ENCODE peak calls at places on chromosomes 3 and 15, in ten cellular contexts. S is suprapubic skin; U is heart right ventricle; R is DND-41; Z is CD8-positive, alpha-beta T cell; L is upper lobe of right lung; M is tibial artery; Q is GM12864; Y is fibroblast of lung; E is esophagus squamous epithelium. H is an unnamed sample.

GRCh38 chr15:66609876-66610275 is 44.1 kb upstream of the LCTL start:
- DNase-seq in R (no peak), Y (no peak), S (no peak), E (no peak), L (no peak), U (no peak), Z (no peak), M (no peak), Q (no peak), H (no peak)

GRCh38 chr15:40754574-40754882 is 526 bp downstream of the RMDN3 start:
- DNase-seq in U (no peak), Q (no peak), R (no peak), M (no peak), S (peak), E (no peak), Z (no peak), L (peak), Y (no peak), H (no peak)

GRCh38 chr3:127235706-127236105 is 42.8 kb downstream of the PRR23E start:
- DNase-seq in Z (no peak), S (no peak), U (no peak), Q (no peak), Y (no peak), M (no peak), L (no peak), R (no peak), E (no peak), H (no peak)

GRCh38 chr15:100900136-100900894 is 18.8 kb upstream of the LRRK1 start:
- DNase-seq in E (no peak), R (no peak), S (no peak), Z (no peak), M (no peak), Q (no peak), Y (no peak), U (no peak), L (no peak), H (no peak)

GRCh38 chr3:52524752-52525661 is 8.7 kb downstream of the NT5DC2 start:
- DNase-seq in R (no peak), S (peak), Z (no peak), Y (no peak), Q (no peak), E (no peak), M (no peak), L (peak), U (peak), H (peak)

GRCh38 chr15:69718916-69719315 is 266.3 kb downstream of the RPLP1 start:
- DNase-seq in Z (peak), L (peak), S (no peak), M (peak), U (peak), E (no peak), Q (no peak), R (peak), Y (no peak), H (no peak)

GRCh38 chr15:56835598-56836275 is 82.7 kb upstream of the TCF12 start:
- DNase-seq in L (no peak), U (peak), Q (no peak), M (no peak), Y (no peak), R (no peak), S (no peak), Z (no peak), E (no peak), H (no peak)

GRCh38 chr3:127459205-127459604 is 131.3 kb downstream of the TPRA1 start:
- DNase-seq in Z (no peak), S (no peak), U (no peak), R (no peak), M (no peak), Q (no peak), E (no peak), Y (no peak), L (no peak), H (no peak)

GRCh38 chr3:60743631-60744164 is 507.6 kb downstream of the FHIT start:
- DNase-seq in L (no peak), R (no peak), U (peak), S (no peak), Z (no peak), M (no peak), Q (no peak), Y (peak), E (no peak), H (no peak)

GRCh38 chr15:40106203-40107161 is 2.2 kb downstream of the BMF start:
- DNase-seq in S (peak), R (no peak), U (no peak), L (peak), E (no peak), Y (peak), Z (no peak), Q (peak), M (peak), H (peak)

GRCh38 chr3:28940530-28940929 is 340.3 kb upstream of the RBMS3 start:
- DNase-seq in Z (no peak), Q (peak), L (no peak), E (no peak), M (peak), Y (peak), S (no peak), R (no peak), U (no peak), H (peak)

GRCh38 chr15:69789648-69790393 is 307.9 kb downstream of the TLE3 start:
- DNase-seq in S (no peak), Q (no peak), M (no peak), Z (no peak), U (no peak), E (no peak), Y (no peak), R (no peak), L (no peak), H (no peak)

GRCh38 chr3:46725663-46726314 is 8.1 kb upstream of the PRSS50 start:
- DNase-seq in Z (no peak), U (no peak), R (no peak), E (no peak), Y (no peak), M (no peak), S (no peak), Q (no peak), L (no peak), H (no peak)

GRCh38 chr3:13880811-13881156 is 913 bp upstream of the WNT7A start:
- DNase-seq in L (peak), E (no peak), Y (no peak), U (no peak), M (no peak), R (no peak), Z (no peak), S (peak), Q (no peak), H (peak)

GRCh38 chr3:41674449-41674848 is 287.5 kb downstream of the ULK4 start:
- DNase-seq in Y (no peak), R (no peak), M (no peak), Q (no peak), Z (no peak), U (no peak), E (no peak), L (no peak), S (no peak), H (no peak)

GRCh38 chr15:66472176-66472999 is 25.2 kb downstream of the SNAPC5 start:
- DNase-seq in S (no peak), L (no peak), E (no peak), Y (peak), Q (peak), U (no peak), Z (peak), R (peak), M (no peak), H (no peak)

GRCh38 chr3:33543600-33543999 is 103.4 kb upstream of the UBP1 start:
- DNase-seq in L (no peak), Z (no peak), Q (no peak), S (no peak), U (no peak), Y (no peak), R (no peak), M (no peak), E (no peak), H (no peak)

GRCh38 chr15:25397110-25397509 is 41.7 kb downstream of the UBE3A start:
- DNase-seq in L (no peak), S (no peak), Y (no peak), U (no peak), Q (no peak), E (no peak), Z (no peak), M (no peak), R (no peak), H (no peak)

GRCh38 chr3:113747719-113748046 is 848 bp downstream of the ATP6V1A start:
- DNase-seq in E (no peak), Z (no peak), Y (no peak), S (no peak), M (no peak), R (peak), L (no peak), U (no peak), Q (no peak), H (no peak)

GRCh38 chr3:32757618-32758374 is 60.0 kb upstream of the TRIM71 start:
- DNase-seq in R (no peak), Z (no peak), M (no peak), S (no peak), Y (peak), U (no peak), E (no peak), L (no peak), Q (no peak), H (no peak)

GRCh38 chr3:141312359-141313090 is 55.8 kb upstream of the ZBTB38 start:
- DNase-seq in Z (no peak), L (no peak), E (no peak), M (no peak), S (no peak), Q (no peak), U (no peak), R (peak), Y (no peak), H (no peak)

GRCh38 chr3:12970684-12971083 is 102.5 kb downstream of the IQSEC1 start:
- DNase-seq in U (no peak), S (no peak), Q (no peak), R (no peak), L (no peak), Z (no peak), M (no peak), Y (no peak), E (no peak), H (no peak)

GRCh38 chr3:177182352-177182751 is 14.9 kb downstream of the TBL1XR1 start:
- DNase-seq in U (no peak), R (no peak), M (no peak), L (no peak), E (no peak), Y (no peak), S (no peak), Z (no peak), Q (no peak), H (no peak)

GRCh38 chr15:76172782-76173181 is 113.0 kb downstream of the TMEM266 start:
- DNase-seq in R (no peak), E (no peak), U (peak), Z (no peak), M (no peak), L (no peak), Y (no peak), Q (no peak), S (no peak), H (no peak)

GRCh38 chr3:43378066-43378935 is 92.0 kb downstream of the SNRK start:
- DNase-seq in R (peak), L (no peak), Y (peak), S (peak), E (no peak), U (no peak), Z (peak), M (no peak), Q (no peak), H (no peak)

GRCh38 chr3:147398841-147399534 is 7.4 kb downstream of the ZIC4 start:
- DNase-seq in Y (no peak), M (no peak), L (no peak), U (no peak), E (no peak), S (no peak), R (no peak), Z (no peak), Q (no peak), H (no peak)

GRCh38 chr3:134354612-134355275 is 19.5 kb downstream of the AMOTL2 start:
- DNase-seq in Q (no peak), Z (no peak), E (no peak), L (peak), M (no peak), R (no peak), Y (no peak), U (no peak), S (no peak), H (no peak)

GRCh38 chr15:48250640-48251076 is 44.6 kb downstream of the SLC12A1 start:
- DNase-seq in Y (peak), S (no peak), L (no peak), R (peak), E (no peak), Z (no peak), Q (peak), M (peak), U (peak), H (no peak)

GRCh38 chr15:31141792-31142191 is 40.3 kb upstream of the TRPM1 start:
- DNase-seq in L (no peak), Q (no peak), U (no peak), R (no peak), S (no peak), Z (no peak), M (no peak), Y (no peak), E (no peak), H (peak)

GRCh38 chr3:105836533-105836932 is 32.3 kb downstream of the CBLB start:
- DNase-seq in Y (peak), U (peak), E (no peak), L (no peak), S (no peak), M (no peak), Q (peak), Z (peak), R (no peak), H (no peak)

GRCh38 chr15:72136170-72137051 is 18.2 kb downstream of the SENP8 start:
- DNase-seq in L (no peak), U (no peak), Z (no peak), M (no peak), Y (no peak), S (no peak), Q (no peak), R (no peak), E (no peak), H (no peak)

GRCh38 chr3:96700322-96701315 is 113.8 kb upstream of the EPHA6 start:
- DNase-seq in M (no peak), Q (no peak), Z (no peak), E (no peak), R (no peak), U (no peak), L (no peak), Y (no peak), S (no peak), H (no peak)

GRCh38 chr3:182969853-182970252 is 10.5 kb downstream of the DCUN1D1 start:
- DNase-seq in R (no peak), Z (no peak), U (no peak), Y (no peak), E (no peak), M (no peak), S (no peak), Q (no peak), L (no peak), H (no peak)

GRCh38 chr3:97388774-97389173 is 375.8 kb upstream of the ARL6 start:
- DNase-seq in E (no peak), L (no peak), M (no peak), S (no peak), Y (no peak), Z (no peak), R (no peak), Q (no peak), U (no peak), H (no peak)

GRCh38 chr3:178078933-178079332 is 457.3 kb upstream of the KCNMB2 start:
- DNase-seq in Y (peak), M (no peak), L (no peak), Z (no peak), U (peak), Q (no peak), E (no peak), S (no peak), R (no peak), H (no peak)

GRCh38 chr3:53709256-53709655 is 137.0 kb downstream of the CHDH start:
- DNase-seq in E (no peak), M (no peak), S (no peak), L (no peak), Y (no peak), Q (no peak), R (no peak), Z (no peak), U (no peak), H (no peak)
- H3K4me3 ChIP-seq in E (no peak), M (no peak), S (no peak), L (no peak), Y (no peak), Q (no peak), R (no peak), Z (no peak), U (no peak), H (no peak)

GRCh38 chr3:138690036-138690435 is 81.5 kb downstream of the FAIM start:
- DNase-seq in Y (no peak), U (no peak), M (no peak), Z (no peak), L (no peak), S (no peak), E (no peak), Q (no peak), R (no peak), H (no peak)

GRCh38 chr3:138692152-138692551 is 83.6 kb downstream of the FAIM start:
- DNase-seq in M (no peak), L (no peak), Y (no peak), Z (no peak), U (no peak), R (no peak), E (no peak), Q (no peak), S (no peak), H (no peak)

GRCh38 chr3:138686771-138687221 is 78.2 kb downstream of the FAIM start:
- DNase-seq in Q (peak), L (no peak), Z (no peak), Y (peak), S (no peak), U (no peak), E (no peak), R (no peak), M (no peak), H (no peak)

GRCh38 chr3:138687236-138687635 is 78.7 kb downstream of the FAIM start:
- DNase-seq in U (no peak), M (no peak), Y (peak), E (no peak), R (no peak), Q (no peak), L (no peak), S (no peak), Z (no peak), H (no peak)

GRCh38 chr3:138688871-138689299 is 80.3 kb downstream of the FAIM start:
- DNase-seq in M (no peak), E (no peak), R (no peak), S (no peak), Y (no peak), Q (no peak), Z (no peak), U (no peak), L (no peak), H (no peak)
- H3K4me3 ChIP-seq in M (no peak), E (no peak), R (no peak), S (no peak), Y (no peak), Q (no peak), Z (no peak), U (no peak), L (no peak), H (no peak)

DNA sequence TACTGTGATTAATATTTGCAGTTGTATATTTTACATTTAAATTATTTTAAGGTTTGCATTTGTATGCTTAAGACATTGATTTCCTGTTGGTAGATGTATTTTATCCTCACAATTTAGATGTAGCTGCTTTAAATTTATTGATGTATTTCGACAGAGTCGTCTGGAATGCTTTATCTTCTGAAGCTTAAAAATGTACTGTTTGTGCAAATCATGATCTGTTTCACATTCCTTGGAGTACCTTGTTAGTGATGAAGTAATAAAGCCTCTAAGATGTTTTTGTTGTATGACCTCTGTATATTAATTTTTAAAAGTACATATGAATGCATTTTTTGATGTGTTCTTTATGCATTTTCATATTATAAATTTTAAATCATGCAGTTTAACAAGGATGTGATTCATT is 1.9 kb downstream of the CHD2 start:
- DNase-seq in Q (no peak), S (no peak), M (no peak), E (no peak), U (no peak), R (no peak), L (no peak), Z (no peak), Y (peak), H (no peak)
- H3K4me3 ChIP-seq in Q (peak), S (peak), M (peak), E (peak), U (peak), R (peak), L (peak), Z (peak), Y (peak), H (peak)

DNA sequence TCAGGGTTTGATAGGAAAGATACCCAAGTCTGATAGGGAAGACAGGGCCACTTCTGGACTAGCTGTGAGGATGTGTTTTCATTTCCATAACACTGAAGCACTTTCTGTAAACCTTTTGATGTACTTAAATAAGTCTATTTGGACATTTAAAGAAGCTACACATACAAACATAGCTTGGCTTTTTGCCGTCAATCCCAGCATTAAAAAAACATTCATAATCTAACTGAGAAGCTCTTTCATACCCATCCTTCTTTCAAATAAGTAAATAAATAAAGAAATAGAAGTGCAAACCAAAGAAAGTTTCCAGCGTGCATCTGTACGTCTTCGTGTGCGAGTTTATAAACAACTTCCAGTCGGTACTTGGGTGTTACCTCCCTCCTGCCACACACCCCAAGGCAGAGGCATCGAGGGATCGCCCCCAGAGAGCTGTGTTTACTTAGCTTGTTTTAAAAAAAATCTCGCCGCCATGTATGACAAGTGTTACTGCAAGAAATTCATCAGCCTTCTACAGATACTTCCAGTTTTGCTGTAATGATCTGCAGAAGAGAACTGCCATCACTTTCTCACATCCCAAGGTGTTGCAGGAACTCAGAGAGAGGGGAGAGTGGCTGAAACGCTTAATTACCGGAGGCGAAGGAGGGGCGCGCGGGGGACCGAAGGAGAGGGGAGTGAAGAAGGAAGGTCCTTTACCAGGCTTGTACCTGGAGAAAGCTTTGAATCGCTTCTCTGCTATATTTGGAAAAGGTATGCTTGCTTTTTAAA is 9.0 kb upstream of the MEIS2 start:
- DNase-seq in Y (no peak), U (no peak), E (no peak), S (no peak), L (no peak), R (no peak), Z (no peak), Q (no peak), M (no peak), H (no peak)
- H3K4me3 ChIP-seq in Y (peak), U (peak), E (no peak), S (peak), L (no peak), R (no peak), Z (no peak), Q (no peak), M (no peak), H (no peak)

GRCh38 chr3:39725321-39725720 is 84.1 kb upstream of the MYRIP start:
- DNase-seq in R (no peak), S (no peak), M (no peak), Y (no peak), Z (no peak), U (no peak), L (no peak), Q (no peak), E (no peak), H (no peak)

GRCh38 chr3:39727415-39727814 is 82.0 kb upstream of the MYRIP start:
- DNase-seq in U (no peak), Z (no peak), R (no peak), M (no peak), E (no peak), S (no peak), L (no peak), Y (no peak), Q (no peak), H (no peak)

GRCh38 chr3:39721076-39721475 is 88.3 kb upstream of the MYRIP start:
- DNase-seq in S (no peak), Z (no peak), E (no peak), U (no peak), R (no peak), Y (no peak), L (no peak), M (no peak), Q (no peak), H (no peak)

GRCh38 chr3:39718674-39719595 is 90.5 kb upstream of the MYRIP start:
- DNase-seq in M (no peak), Q (no peak), S (no peak), E (no peak), R (no peak), Z (no peak), L (no peak), Y (no peak), U (no peak), H (no peak)

DNA sequence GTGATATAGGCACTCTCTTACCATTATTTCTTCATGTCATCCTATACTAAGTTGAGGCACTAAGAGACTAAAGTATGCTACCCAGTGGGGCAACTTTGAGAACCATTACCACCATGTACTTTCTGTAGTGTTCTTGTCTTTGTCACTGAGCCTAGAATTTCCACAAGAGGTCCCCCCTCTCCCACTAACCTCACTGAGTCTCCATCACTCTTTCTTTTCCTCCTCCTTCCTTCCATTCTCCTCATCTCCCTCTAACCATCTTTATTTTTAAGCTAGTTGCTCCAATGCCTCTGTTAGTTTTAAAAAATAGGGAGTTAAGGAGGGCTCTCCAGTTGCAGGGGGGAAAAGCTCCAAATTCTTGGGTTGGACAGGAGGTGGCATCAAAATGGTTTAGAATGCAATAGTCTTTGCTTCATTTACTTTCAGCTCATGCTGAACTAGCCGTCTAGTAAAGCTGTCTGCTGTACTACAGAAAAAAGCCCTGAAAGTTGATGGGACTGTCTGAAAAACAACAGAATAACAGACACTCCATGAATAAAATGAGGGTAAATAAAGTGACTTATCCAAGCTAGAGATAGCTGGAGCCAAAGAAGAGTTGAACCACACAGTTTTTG is 85.1 kb upstream of the MYRIP start:
- DNase-seq in E (no peak), Q (no peak), U (no peak), L (no peak), M (no peak), Y (no peak), R (no peak), S (no peak), Z (no peak), H (no peak)
- H3K4me3 ChIP-seq in E (no peak), Q (no peak), U (no peak), L (no peak), M (no peak), Y (no peak), R (no peak), S (no peak), Z (no peak), H (no peak)

H was measured in lower leg skin.